ENCODE peak calls at places on chromosomes 13 and 19, in six cellular contexts. One of them, this sample, is unnamed.

GRCh38 chr13:112974676-112975075 is 5.7 kb downstream of the MCF2L start:
- DNase-seq in suprapubic skin: no peak
- DNase-seq in neural crest cell: no peak
- DNase-seq in Caco-2: no peak
- DNase-seq in AG09319: no peak
- DNase-seq in astrocyte of the cerebellum: no peak
- DNase-seq in this sample: no peak

GRCh38 chr19:51632126-51632525 is 1.9 kb upstream of the SIGLEC5 start:
- DNase-seq in suprapubic skin: no peak
- DNase-seq in neural crest cell: no peak
- DNase-seq in Caco-2: peak
- DNase-seq in AG09319: no peak
- DNase-seq in astrocyte of the cerebellum: no peak
- DNase-seq in this sample: no peak

GRCh38 chr13:107770541-107770940 is 444.8 kb downstream of the LIG4 start:
- DNase-seq in suprapubic skin: no peak
- DNase-seq in neural crest cell: no peak
- DNase-seq in Caco-2: no peak
- DNase-seq in AG09319: no peak
- DNase-seq in astrocyte of the cerebellum: no peak
- DNase-seq in this sample: no peak

GRCh38 chr19:32224371-32225244 is 120.8 kb upstream of the ZNF507 start:
- DNase-seq in suprapubic skin: no peak
- DNase-seq in neural crest cell: peak
- DNase-seq in Caco-2: no peak
- DNase-seq in AG09319: no peak
- DNase-seq in astrocyte of the cerebellum: no peak
- DNase-seq in this sample: no peak

GRCh38 chr19:35220315-35220921 is 8.1 kb downstream of the FAM187B start:
- DNase-seq in suprapubic skin: no peak
- DNase-seq in neural crest cell: no peak
- DNase-seq in Caco-2: peak
- DNase-seq in AG09319: no peak
- DNase-seq in astrocyte of the cerebellum: no peak
- DNase-seq in this sample: no peak

GRCh38 chr19:18859676-18860301 is 28.0 kb downstream of the UPF1 start:
- DNase-seq in suprapubic skin: no peak
- DNase-seq in neural crest cell: no peak
- DNase-seq in Caco-2: no peak
- DNase-seq in AG09319: no peak
- DNase-seq in astrocyte of the cerebellum: no peak
- DNase-seq in this sample: no peak

GRCh38 chr19:2841858-2842574 is 741 bp downstream of the ZNF555 start:
- DNase-seq in suprapubic skin: no peak
- DNase-seq in neural crest cell: no peak
- DNase-seq in Caco-2: no peak
- DNase-seq in AG09319: no peak
- DNase-seq in astrocyte of the cerebellum: no peak
- DNase-seq in this sample: no peak

GRCh38 chr13:32624441-32624840 is 38.2 kb downstream of the PDS5B start:
- DNase-seq in suprapubic skin: no peak
- DNase-seq in neural crest cell: no peak
- DNase-seq in Caco-2: no peak
- DNase-seq in AG09319: no peak
- DNase-seq in astrocyte of the cerebellum: no peak
- DNase-seq in this sample: no peak

GRCh38 chr19:44212865-44213346 is 574 bp downstream of the ZNF227 start:
- DNase-seq in suprapubic skin: no peak
- DNase-seq in neural crest cell: no peak
- DNase-seq in Caco-2: no peak
- DNase-seq in AG09319: no peak
- DNase-seq in astrocyte of the cerebellum: no peak
- DNase-seq in this sample: no peak

GRCh38 chr13:44273991-44274810 is 99.4 kb upstream of the SERP2 start:
- DNase-seq in suprapubic skin: no peak
- DNase-seq in neural crest cell: no peak
- DNase-seq in Caco-2: no peak
- DNase-seq in AG09319: no peak
- DNase-seq in astrocyte of the cerebellum: no peak
- DNase-seq in this sample: no peak

GRCh38 chr19:49739098-49739497 is 24.0 kb downstream of the TSKS start:
- DNase-seq in suprapubic skin: no peak
- DNase-seq in neural crest cell: no peak
- DNase-seq in Caco-2: no peak
- DNase-seq in AG09319: no peak
- DNase-seq in astrocyte of the cerebellum: no peak
- DNase-seq in this sample: no peak

GRCh38 chr19:14544047-14544446 is 14.7 kb downstream of the TECR start:
- DNase-seq in suprapubic skin: no peak
- DNase-seq in neural crest cell: no peak
- DNase-seq in Caco-2: no peak
- DNase-seq in AG09319: no peak
- DNase-seq in astrocyte of the cerebellum: no peak
- DNase-seq in this sample: no peak

GRCh38 chr13:111184685-111185401 is 69.7 kb downstream of the ARHGEF7 start:
- DNase-seq in suprapubic skin: no peak
- DNase-seq in neural crest cell: no peak
- DNase-seq in Caco-2: no peak
- DNase-seq in AG09319: no peak
- DNase-seq in astrocyte of the cerebellum: no peak
- DNase-seq in this sample: no peak

GRCh38 chr13:31742102-31742695 is 2.9 kb downstream of the RXFP2 start:
- DNase-seq in suprapubic skin: peak
- DNase-seq in neural crest cell: peak
- DNase-seq in Caco-2: peak
- DNase-seq in AG09319: peak
- DNase-seq in astrocyte of the cerebellum: peak
- DNase-seq in this sample: peak

GRCh38 chr19:46221981-46222610 is 7.4 kb upstream of the IGFL1 start:
- DNase-seq in suprapubic skin: no peak
- DNase-seq in neural crest cell: no peak
- DNase-seq in Caco-2: no peak
- DNase-seq in AG09319: no peak
- DNase-seq in astrocyte of the cerebellum: no peak
- DNase-seq in this sample: peak

GRCh38 chr13:26037302-26037701 is 14.5 kb downstream of the SHISA2 start:
- DNase-seq in suprapubic skin: no peak
- DNase-seq in neural crest cell: peak
- DNase-seq in Caco-2: no peak
- DNase-seq in AG09319: no peak
- DNase-seq in astrocyte of the cerebellum: no peak
- DNase-seq in this sample: no peak

GRCh38 chr19:20423381-20424207 is 142.0 kb downstream of the ZNF737 start:
- DNase-seq in suprapubic skin: peak
- DNase-seq in neural crest cell: peak
- DNase-seq in Caco-2: no peak
- DNase-seq in AG09319: peak
- DNase-seq in astrocyte of the cerebellum: no peak
- DNase-seq in this sample: peak

GRCh38 chr13:97333983-97334382 is 100.0 kb upstream of the RAP2A start:
- DNase-seq in suprapubic skin: no peak
- DNase-seq in neural crest cell: no peak
- DNase-seq in Caco-2: no peak
- DNase-seq in AG09319: no peak
- DNase-seq in astrocyte of the cerebellum: no peak
- DNase-seq in this sample: no peak
- TF ChIP-seq CTCF in suprapubic skin: no peak
- TF ChIP-seq CTCF in neural crest cell: no peak
- TF ChIP-seq CTCF in Caco-2: no peak
- TF ChIP-seq CTCF in AG09319: no peak
- TF ChIP-seq CTCF in astrocyte of the cerebellum: no peak
- TF ChIP-seq CTCF in this sample: no peak

DNA sequence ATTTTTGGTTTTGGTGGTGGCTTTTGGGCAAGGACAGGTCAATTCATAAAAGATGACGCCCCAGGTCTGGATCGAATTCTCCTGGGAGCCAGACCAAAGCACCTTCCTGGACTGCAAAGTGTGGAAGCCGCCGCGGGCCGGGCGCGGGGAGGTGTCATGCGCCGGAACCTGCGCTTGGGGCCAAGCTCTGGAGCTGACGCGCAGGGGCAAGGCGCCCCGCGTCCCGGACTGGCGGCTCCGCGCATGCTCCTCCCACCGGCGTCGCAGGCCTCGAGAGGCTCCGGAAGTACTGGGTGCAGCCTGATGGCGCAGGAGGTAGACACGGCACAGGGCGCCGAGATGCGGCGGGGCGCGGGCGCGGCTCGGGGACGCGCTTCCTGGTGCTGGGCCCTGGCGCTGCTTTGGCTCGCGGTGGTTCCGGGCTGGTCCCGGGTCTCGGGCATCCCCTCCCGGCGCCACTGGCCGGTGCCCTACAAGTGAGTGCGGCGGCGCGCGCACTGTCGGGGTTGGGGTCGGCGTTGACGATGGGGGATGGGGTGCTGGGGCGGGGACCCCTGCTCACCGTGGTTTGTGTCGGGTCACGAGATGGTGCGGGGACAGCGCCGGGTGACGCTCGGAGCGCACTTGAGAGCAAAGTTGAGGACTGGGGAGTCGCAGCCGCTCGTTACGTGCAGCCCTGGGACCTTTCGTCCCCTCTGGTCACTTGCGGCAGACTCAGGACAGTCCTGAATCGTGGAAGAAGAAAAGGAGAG is at the start of gene CLN5:
- DNase-seq in suprapubic skin: peak
- DNase-seq in neural crest cell: peak
- DNase-seq in Caco-2: peak
- DNase-seq in AG09319: peak
- DNase-seq in astrocyte of the cerebellum: peak
- DNase-seq in this sample: peak
- TF ChIP-seq CTCF in suprapubic skin: no peak
- TF ChIP-seq CTCF in neural crest cell: no peak
- TF ChIP-seq CTCF in Caco-2: peak
- TF ChIP-seq CTCF in AG09319: no peak
- TF ChIP-seq CTCF in astrocyte of the cerebellum: no peak
- TF ChIP-seq CTCF in this sample: no peak

GRCh38 chr13:46185634-46186033 is 3.7 kb upstream of the LCP1 start:
- DNase-seq in suprapubic skin: no peak
- DNase-seq in neural crest cell: no peak
- DNase-seq in Caco-2: no peak
- DNase-seq in AG09319: no peak
- DNase-seq in astrocyte of the cerebellum: no peak
- DNase-seq in this sample: no peak

GRCh38 chr13:46183018-46183940 is 1.3 kb upstream of the LCP1 start:
- DNase-seq in suprapubic skin: no peak
- DNase-seq in neural crest cell: no peak
- DNase-seq in Caco-2: no peak
- DNase-seq in AG09319: no peak
- DNase-seq in astrocyte of the cerebellum: no peak
- DNase-seq in this sample: no peak

GRCh38 chr13:46182491-46182877 is 507 bp upstream of the LCP1 start:
- DNase-seq in suprapubic skin: no peak
- DNase-seq in neural crest cell: no peak
- DNase-seq in Caco-2: no peak
- DNase-seq in AG09319: no peak
- DNase-seq in astrocyte of the cerebellum: no peak
- DNase-seq in this sample: no peak

GRCh38 chr13:46181799-46182490 is at the start of gene LCP1:
- DNase-seq in suprapubic skin: no peak
- DNase-seq in neural crest cell: no peak
- DNase-seq in Caco-2: no peak
- DNase-seq in AG09319: no peak
- DNase-seq in astrocyte of the cerebellum: no peak
- DNase-seq in this sample: no peak

GRCh38 chr13:46184277-46184699 is 2.3 kb upstream of the LCP1 start:
- DNase-seq in suprapubic skin: peak
- DNase-seq in neural crest cell: peak
- DNase-seq in Caco-2: peak
- DNase-seq in AG09319: no peak
- DNase-seq in astrocyte of the cerebellum: no peak
- DNase-seq in this sample: no peak
- TF ChIP-seq CTCF in suprapubic skin: peak
- TF ChIP-seq CTCF in neural crest cell: peak
- TF ChIP-seq CTCF in Caco-2: peak
- TF ChIP-seq CTCF in AG09319: peak
- TF ChIP-seq CTCF in astrocyte of the cerebellum: peak
- TF ChIP-seq CTCF in this sample: no peak

GRCh38 chr19:30783212-30783611 is 411.0 kb downstream of the ZNF536 start:
- DNase-seq in suprapubic skin: no peak
- DNase-seq in neural crest cell: no peak
- DNase-seq in Caco-2: no peak
- DNase-seq in AG09319: no peak
- DNase-seq in astrocyte of the cerebellum: no peak
- DNase-seq in this sample: no peak

GRCh38 chr19:30788105-30788765 is 416.1 kb downstream of the ZNF536 start:
- DNase-seq in suprapubic skin: no peak
- DNase-seq in neural crest cell: no peak
- DNase-seq in Caco-2: no peak
- DNase-seq in AG09319: no peak
- DNase-seq in astrocyte of the cerebellum: no peak
- DNase-seq in this sample: no peak

GRCh38 chr19:30783936-30784335 is 411.8 kb downstream of the ZNF536 start:
- DNase-seq in suprapubic skin: no peak
- DNase-seq in neural crest cell: no peak
- DNase-seq in Caco-2: no peak
- DNase-seq in AG09319: no peak
- DNase-seq in astrocyte of the cerebellum: no peak
- DNase-seq in this sample: no peak

GRCh38 chr19:30784850-30785459 is 412.8 kb downstream of the ZNF536 start:
- DNase-seq in suprapubic skin: no peak
- DNase-seq in neural crest cell: peak
- DNase-seq in Caco-2: no peak
- DNase-seq in AG09319: no peak
- DNase-seq in astrocyte of the cerebellum: no peak
- DNase-seq in this sample: no peak

DNA sequence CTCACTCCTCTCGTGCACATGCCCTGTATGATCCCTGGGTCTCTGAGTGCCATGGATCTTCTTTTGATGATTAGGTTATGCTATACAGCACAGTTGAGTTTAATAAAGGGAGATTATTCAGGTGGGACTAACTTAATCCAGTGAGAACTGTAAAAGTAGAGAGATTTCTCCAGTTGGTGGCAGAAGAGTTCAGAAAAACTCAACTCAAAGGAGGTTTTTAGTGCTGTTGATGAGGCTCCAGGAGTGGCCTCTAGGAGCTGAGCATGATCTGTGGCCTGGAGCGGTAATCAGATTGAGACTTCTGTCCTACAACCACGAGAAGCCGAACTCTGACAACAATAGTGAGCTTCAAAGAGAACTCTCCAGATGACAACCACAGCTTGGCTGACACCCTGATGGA is 413.5 kb downstream of the ZNF536 start:
- DNase-seq in suprapubic skin: no peak
- DNase-seq in neural crest cell: no peak
- DNase-seq in Caco-2: no peak
- DNase-seq in AG09319: no peak
- DNase-seq in astrocyte of the cerebellum: no peak
- DNase-seq in this sample: no peak
- TF ChIP-seq CTCF in suprapubic skin: no peak
- TF ChIP-seq CTCF in neural crest cell: no peak
- TF ChIP-seq CTCF in Caco-2: no peak
- TF ChIP-seq CTCF in AG09319: no peak
- TF ChIP-seq CTCF in astrocyte of the cerebellum: peak
- TF ChIP-seq CTCF in this sample: no peak